ENCODE peak calls at places on chromosomes 16 and 17, in nine cellular contexts. G, B, K, Q, C, O, R, W and V are unnamed samples. For H3K4me1 and H3K36me3, the result is how much of the 10 kb centered on the place peaks cover.

GRCh38 chr16:23833504-23833903 is 2.3 kb upstream of the PRKCB start:
- DNase-seq in K (no peak), R (no peak), B (no peak), Q (no peak), G (no peak), O (no peak), C (no peak), W (no peak), V (no peak)

GRCh38 chr17:6639651-6640535 is 618 bp downstream of the KIAA0753 start:
- DNase-seq in G (no peak), O (no peak), Q (peak), R (peak), W (no peak), K (peak), B (peak), C (peak), V (no peak)

GRCh38 chr16:76900285-76901263 is 290.4 kb upstream of the MON1B start:
- DNase-seq in W (no peak), G (no peak), C (no peak), Q (no peak), K (no peak), B (no peak), R (no peak), O (no peak), V (no peak)

GRCh38 chr17:75643033-75644017 is 10.1 kb downstream of the SMIM5 start:
- DNase-seq in B (no peak), K (no peak), W (peak), G (no peak), Q (no peak), O (no peak), C (no peak), R (no peak), V (no peak)

GRCh38 chr16:75096730-75097129 is 19.9 kb downstream of the LDHD start:
- DNase-seq in G (no peak), B (peak), C (no peak), W (peak), R (peak), O (peak), K (peak), Q (no peak), V (no peak)

GRCh38 chr17:5050281-5050680 is 15.1 kb upstream of the SLC52A1 start:
- DNase-seq in O (no peak), Q (no peak), C (no peak), B (no peak), K (no peak), G (no peak), R (no peak), W (no peak), V (no peak)

GRCh38 chr17:82106697-82107305 is 8.8 kb upstream of the FASN start:
- DNase-seq in K (no peak), W (peak), Q (no peak), G (no peak), C (no peak), O (no peak), B (no peak), R (no peak), V (no peak)

GRCh38 chr17:77609553-77610517 is 348.7 kb upstream of the TNRC6C start:
- DNase-seq in G (peak), C (peak), R (no peak), O (no peak), K (no peak), B (no peak), W (no peak), Q (no peak), V (peak)

GRCh38 chr17:83083368-83084201 is 4.2 kb downstream of the METRNL start:
- DNase-seq in K (no peak), R (no peak), Q (no peak), G (peak), B (peak), C (no peak), W (no peak), O (peak), V (no peak)

GRCh38 chr17:35373532-35373983 is at the start of gene SLFN11:
- DNase-seq in G (peak), R (peak), W (peak), K (peak), Q (peak), B (no peak), C (peak), O (peak), V (peak)

GRCh38 chr17:54745862-54746261 is 154.8 kb upstream of the TOM1L1 start:
- DNase-seq in R (no peak), O (no peak), Q (no peak), C (no peak), W (no peak), B (no peak), K (no peak), G (no peak), V (no peak)
- H3K4me1 ChIP-seq in R (under half), O (under half), Q (under half), C (under half), W (under half), B (under half), K (under half), G (under half), V (under half)

GRCh38 chr17:41773731-41774193 is 12.7 kb downstream of the JUP start:
- DNase-seq in Q (no peak), B (no peak), W (no peak), K (no peak), G (no peak), C (no peak), R (no peak), O (no peak), V (no peak)
- H3K4me3 ChIP-seq in Q (no peak), B (no peak), W (no peak), K (no peak), G (no peak), C (no peak), R (no peak), O (no peak), V (no peak)

GRCh38 chr16:31077024-31077423 is 2.8 kb downstream of the ZNF646 start:
- DNase-seq in R (no peak), B (no peak), O (no peak), K (peak), W (no peak), G (no peak), Q (no peak), C (no peak), V (peak)
- H3K36me3 ChIP-seq in R (half or more), B (under half), O (half or more), K (half or more), W (half or more), G (under half), Q (under half), C (under half), V (half or more)

DNA sequence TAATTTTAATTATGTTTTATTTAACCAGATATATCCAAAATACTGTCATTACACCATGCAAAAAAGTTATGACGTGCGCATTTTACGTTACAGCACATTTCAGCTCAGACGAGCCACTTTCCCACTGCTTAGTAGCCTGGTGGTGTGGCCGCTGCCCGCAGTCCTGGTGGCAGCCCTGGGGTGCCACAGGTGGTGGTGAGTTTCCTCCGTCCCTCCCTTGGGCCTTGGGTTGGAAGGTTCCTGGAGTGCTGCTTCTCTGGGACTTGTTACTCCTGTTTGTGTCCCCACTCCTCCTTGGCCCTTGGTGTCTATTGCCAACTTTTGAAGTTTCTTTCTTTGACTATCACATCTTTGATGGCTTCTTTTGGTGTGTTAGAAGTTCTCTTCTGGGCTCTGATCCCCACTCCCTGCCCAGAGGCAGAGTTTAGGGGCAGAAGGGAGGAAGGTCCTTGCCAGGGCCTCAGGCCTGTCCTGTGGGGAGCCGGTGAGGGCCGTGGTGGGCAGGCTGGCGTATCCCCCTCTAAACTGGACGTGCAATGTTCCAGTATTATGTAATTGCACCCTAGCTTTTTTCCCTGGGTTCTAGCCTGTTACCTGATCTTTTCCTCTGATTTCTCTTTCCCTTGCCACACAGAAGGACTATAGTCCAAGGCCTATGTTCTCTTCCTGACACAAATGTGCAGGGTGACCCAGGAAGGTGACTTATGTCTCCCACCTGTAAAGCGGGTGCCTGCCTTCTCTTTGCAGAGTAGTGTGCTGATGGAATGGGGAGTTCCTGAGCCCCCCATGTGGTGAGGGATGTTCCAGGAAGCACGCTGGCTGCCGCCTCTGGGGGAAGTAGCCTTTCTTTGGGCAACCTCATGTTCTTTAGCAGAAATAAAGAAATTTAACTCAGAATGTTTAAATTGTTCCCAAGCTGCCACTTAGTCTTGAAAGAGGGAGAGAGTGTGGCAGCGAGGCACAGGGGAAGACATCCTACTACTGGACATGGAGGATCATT is 8.4 kb downstream of the MPRIP start:
- DNase-seq in W (peak), K (no peak), Q (no peak), B (no peak), O (no peak), G (no peak), R (no peak), C (no peak), V (peak)
- H3K4me1 ChIP-seq in W (half or more), K (under half), Q (under half), B (under half), O (under half), G (under half), R (half or more), C (under half), V (under half)

GRCh38 chr16:89604764-89605163 is 8.7 kb upstream of the DPEP1 start:
- DNase-seq in W (no peak), O (no peak), K (no peak), B (no peak), C (no peak), G (no peak), R (no peak), Q (no peak), V (no peak)

GRCh38 chr16:89602273-89602951 is 11.0 kb upstream of the DPEP1 start:
- DNase-seq in O (peak), Q (no peak), G (peak), C (no peak), K (no peak), W (no peak), R (no peak), B (no peak), V (peak)

GRCh38 chr16:89601906-89602272 is 11.6 kb upstream of the DPEP1 start:
- DNase-seq in Q (no peak), C (no peak), G (no peak), O (no peak), W (no peak), B (no peak), R (no peak), K (no peak), V (no peak)

GRCh38 chr16:89600956-89601355 is 12.5 kb upstream of the DPEP1 start:
- DNase-seq in Q (no peak), R (no peak), O (no peak), K (no peak), W (no peak), G (no peak), B (no peak), C (no peak), V (no peak)

DNA sequence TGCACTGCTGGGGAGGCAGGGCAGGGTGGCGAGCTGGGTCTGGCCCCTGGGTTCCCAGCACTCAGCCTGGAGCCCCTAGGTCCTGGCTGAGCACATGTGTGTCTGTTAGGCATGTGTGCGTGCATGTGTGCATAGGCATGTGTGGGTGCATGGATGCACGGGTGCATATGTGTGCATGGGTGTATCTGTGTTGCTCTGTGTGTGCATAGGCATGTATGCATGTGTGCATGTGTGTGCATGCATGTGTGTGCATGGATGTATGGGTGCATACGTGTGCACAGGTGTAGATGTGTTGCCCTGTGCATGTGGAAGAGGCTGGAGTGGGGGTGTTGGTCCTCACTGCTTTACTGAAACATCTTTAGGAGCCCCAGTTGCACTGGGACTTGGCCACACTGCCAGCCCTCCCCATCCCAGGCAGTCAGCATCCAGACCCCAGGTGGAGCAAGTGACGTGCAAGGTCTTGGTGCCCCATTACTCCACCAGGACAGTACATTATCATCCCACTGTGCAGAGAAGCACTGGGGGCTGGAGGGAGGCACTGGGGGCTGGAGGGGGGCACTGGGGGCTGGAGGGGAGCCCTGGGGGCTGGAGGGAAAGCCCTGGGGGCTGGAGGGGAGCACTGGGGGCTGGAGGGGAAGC is 10.4 kb upstream of the DPEP1 start:
- DNase-seq in W (no peak), K (no peak), B (no peak), G (no peak), R (no peak), C (no peak), O (no peak), Q (no peak), V (no peak)
- H3K4me3 ChIP-seq in W (no peak), K (no peak), B (no peak), G (no peak), R (no peak), C (no peak), O (no peak), Q (no peak), V (no peak)

GRCh38 chr16:55571-56136 is 2.0 kb downstream of the SNRNP25 start:
- DNase-seq in R (peak), G (no peak), C (no peak), W (no peak), K (peak), O (no peak), B (no peak), Q (no peak), V (no peak)
- H3K36me3 ChIP-seq in R (half or more), G (under half), C (under half), W (under half), K (half or more), O (half or more), B (under half), Q (under half), V (half or more)

DNA sequence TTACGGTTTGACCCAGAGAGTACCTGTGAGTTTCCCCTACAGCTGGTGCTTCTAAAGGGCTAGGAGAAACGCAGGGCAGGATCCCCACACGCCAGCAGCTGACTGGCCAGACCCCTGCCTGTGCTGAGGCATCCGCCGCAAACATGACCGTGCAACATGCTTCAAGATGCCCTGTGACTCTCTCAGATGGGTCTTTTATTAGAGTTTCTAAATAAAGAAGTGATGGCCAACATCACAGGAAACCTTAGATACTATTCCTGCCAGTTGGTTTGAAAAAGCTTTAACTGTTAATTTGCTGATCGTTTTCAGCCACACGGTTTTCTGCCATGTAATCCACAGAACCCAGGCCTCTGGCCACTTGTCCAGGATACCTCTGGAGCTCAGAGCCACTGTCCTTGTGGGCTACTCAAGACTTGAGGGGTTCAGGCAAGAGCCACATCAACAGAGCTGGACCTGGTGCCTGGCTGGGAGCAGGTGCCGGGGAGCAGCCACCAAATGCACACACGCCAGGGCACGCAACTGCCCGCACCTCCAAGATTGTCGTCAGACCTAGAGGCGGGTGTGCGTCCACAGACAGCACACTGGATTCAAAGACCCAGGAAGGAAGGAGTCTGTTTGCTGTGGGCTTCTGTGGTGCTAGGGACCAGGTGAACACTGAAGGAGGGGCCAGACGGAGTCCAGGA is 118.4 kb downstream of the ZNF778 start:
- DNase-seq in G (no peak), O (no peak), Q (peak), K (peak), R (peak), C (peak), W (no peak), B (no peak), V (no peak)
- H3K4me1 ChIP-seq in G (half or more), O (under half), Q (under half), K (under half), R (under half), C (under half), W (under half), B (under half), V (under half)

DNA sequence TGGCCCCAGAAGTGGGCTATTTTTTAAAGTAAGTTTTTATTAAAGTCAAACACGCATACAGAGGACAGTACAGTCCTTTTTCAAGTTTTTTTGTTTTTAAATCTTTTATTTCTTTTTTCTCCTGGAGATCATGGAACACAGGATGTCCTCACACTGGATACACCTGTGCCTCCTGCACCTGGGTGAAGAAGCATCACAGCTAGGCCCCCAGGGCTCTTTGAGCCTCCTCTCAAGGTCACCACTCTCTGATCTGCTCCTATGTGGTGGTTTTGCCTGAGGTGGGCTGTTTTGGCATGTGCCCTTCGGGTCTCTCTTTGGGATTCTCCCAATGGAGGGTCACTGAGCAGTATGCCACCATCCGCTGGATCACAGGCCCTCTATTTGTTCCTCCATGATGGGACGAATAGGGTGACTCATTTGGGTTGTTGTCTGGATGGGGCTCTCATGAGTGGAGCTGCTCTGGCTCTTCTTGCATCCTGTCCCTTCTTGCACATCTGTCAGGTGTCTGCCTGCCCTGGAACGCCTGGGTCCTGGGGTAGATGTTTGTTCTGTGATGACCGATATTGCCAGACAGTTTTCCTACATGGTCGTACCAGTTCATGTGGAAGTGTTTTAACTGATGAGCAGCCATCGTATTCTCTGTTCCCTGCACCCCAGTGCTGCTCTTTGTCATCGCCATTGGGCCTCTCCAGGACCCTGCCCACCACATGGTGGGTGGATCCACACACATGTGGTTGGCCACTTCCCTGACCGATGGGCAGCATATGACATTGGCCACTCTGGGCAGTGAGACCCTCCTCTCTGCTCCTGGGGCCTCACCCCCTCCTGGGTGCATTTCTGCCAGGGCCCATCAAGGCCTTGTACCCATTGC is 55.2 kb upstream of the MED9 start:
- DNase-seq in C (no peak), B (no peak), O (no peak), R (peak), K (no peak), Q (no peak), G (no peak), W (no peak), V (no peak)
- H3K4me3 ChIP-seq in C (no peak), B (no peak), O (no peak), R (no peak), K (no peak), Q (no peak), G (no peak), W (no peak), V (no peak)

GRCh38 chr16:48511716-48512115 is 98.3 kb downstream of the N4BP1 start:
- DNase-seq in Q (no peak), G (no peak), B (no peak), C (no peak), K (no peak), W (no peak), O (no peak), R (no peak), V (no peak)
- H3K36me3 ChIP-seq in Q (under half), G (under half), B (under half), C (under half), K (under half), W (under half), O (under half), R (under half), V (under half)